ENCODE peak calls at places on chromosomes 4 and X, in five cellular contexts. P is sigmoid colon, Q is GM12878, Z is HepG2, C is upper lobe of left lung. Y is an unnamed sample.

GRCh38 chr4:145840162-145840768 is 98.4 kb downstream of the ZNF827 start:
- DNase-seq in C (no peak), Z (peak; percentile 45), P (no peak), Q (peak; percentile 32), Y (no peak)

GRCh38 chr4:168059251-168059650 is 33.1 kb upstream of the ANXA10 start:
- DNase-seq in P (no peak), C (no peak), Z (no peak), Q (no peak), Y (no peak)

GRCh38 chr4:1003271-1004070 is 8.0 kb upstream of the FGFRL1 start:
- DNase-seq in C (no peak), Q (no peak), P (no peak), Z (no peak), Y (no peak)

GRCh38 chr4:5979981-5980380 is 38.2 kb downstream of the C4orf50 start:
- DNase-seq in Q (no peak), Z (no peak), P (no peak), C (no peak), Y (no peak)

GRCh38 chrX:142036111-142036510 is 132.4 kb downstream of the MAGEC1 start:
- DNase-seq in C (no peak), Z (no peak), Q (no peak), P (no peak), Y (no peak)

GRCh38 chr4:41177016-41177415 is 37.3 kb downstream of the APBB2 start:
- DNase-seq in C (no peak), Q (no peak), P (no peak), Z (peak; percentile 80), Y (no peak)

GRCh38 chr4:155911905-155912304 is 8.4 kb downstream of the TDO2 start:
- DNase-seq in Z (no peak), P (no peak), C (no peak), Q (no peak), Y (no peak)

GRCh38 chrX:12548746-12549145 is 242.5 kb upstream of the PRPS2 start:
- DNase-seq in Q (no peak), C (no peak), P (no peak), Z (no peak), Y (no peak)

GRCh38 chr4:88535090-88535755 is 11.6 kb upstream of the PYURF start:
- DNase-seq in Q (no peak), P (no peak), Z (no peak), C (no peak), Y (no peak)

GRCh38 chr4:27350161-27350560 is 489.5 kb downstream of the STIM2 start:
- DNase-seq in P (no peak), C (no peak), Z (no peak), Q (no peak), Y (no peak)

GRCh38 chr4:1152284-1152683 is 20.1 kb downstream of the SPON2 start:
- DNase-seq in Q (no peak), C (no peak), Z (no peak), P (no peak), Y (no peak)

GRCh38 chr4:169971456-169972015 is 54.7 kb downstream of the MFAP3L start:
- DNase-seq in Q (no peak), Z (no peak), C (peak; percentile 39), P (no peak), Y (no peak)

GRCh38 chr4:81606796-81607550 is 135.3 kb upstream of the RASGEF1B start:
- DNase-seq in P (no peak), Q (no peak), C (peak; percentile 51), Z (no peak), Y (peak; percentile 36)

GRCh38 chr4:95732061-95732460 is 107.8 kb upstream of the PDHA2 start:
- DNase-seq in P (no peak), C (no peak), Z (no peak), Q (no peak), Y (no peak)

GRCh38 chrX:108097380-108097779 is 5.8 kb downstream of the ATG4A start:
- DNase-seq in P (no peak), Z (no peak), Q (no peak), C (no peak), Y (no peak)

GRCh38 chr4:101183658-101184373 is 163.5 kb downstream of the PPP3CA start:
- DNase-seq in C (no peak), Q (no peak), P (no peak), Z (no peak), Y (no peak)

GRCh38 chr4:17468638-17469221 is 43.2 kb downstream of the QDPR start:
- DNase-seq in Z (peak; percentile 13), Q (no peak), C (no peak), P (no peak), Y (peak; percentile 36)

GRCh38 chrX:14032383-14032782 is 2.7 kb upstream of the GEMIN8 start:
- DNase-seq in C (no peak), Q (no peak), P (no peak), Z (peak; percentile 13), Y (peak; percentile 64)

GRCh38 chr4:1466034-1466960 is 60.1 kb upstream of the NKX1-1 start:
- DNase-seq in Q (no peak), C (no peak), Z (no peak), P (no peak), Y (peak; percentile 7)

GRCh38 chr4:75948822-75949444 is 8.1 kb upstream of the NAAA start:
- DNase-seq in C (no peak), Z (no peak), Q (no peak), P (no peak), Y (no peak)

GRCh38 chrX:49184294-49185061 is 1.7 kb downstream of the PRICKLE3 start:
- DNase-seq in Q (no peak), P (peak; percentile 97), Z (no peak), C (peak; percentile 93), Y (peak; percentile 95)

GRCh38 chrX:110563276-110563675 is 204.6 kb downstream of the RTL9 start:
- DNase-seq in P (no peak), Q (no peak), Z (no peak), C (no peak), Y (no peak)

GRCh38 chr4:103075435-103075893 is 1.1 kb downstream of the SLC9B2 start:
- DNase-seq in Z (peak; percentile 96), C (no peak), Q (no peak), P (no peak), Y (no peak)

GRCh38 chrX:78643106-78643505 is 16.0 kb downstream of the RTL3 start:
- DNase-seq in C (no peak), P (no peak), Z (no peak), Q (no peak), Y (no peak)

GRCh38 chr4:67871867-67872266 is 11.9 kb downstream of the TMPRSS11D start:
- DNase-seq in Q (no peak), C (no peak), Z (peak; percentile 24), P (no peak), Y (no peak)

GRCh38 chr4:17347445-17347844 is 164.4 kb downstream of the QDPR start:
- DNase-seq in P (no peak), Q (no peak), Z (peak; percentile 39), C (no peak), Y (no peak)

DNA sequence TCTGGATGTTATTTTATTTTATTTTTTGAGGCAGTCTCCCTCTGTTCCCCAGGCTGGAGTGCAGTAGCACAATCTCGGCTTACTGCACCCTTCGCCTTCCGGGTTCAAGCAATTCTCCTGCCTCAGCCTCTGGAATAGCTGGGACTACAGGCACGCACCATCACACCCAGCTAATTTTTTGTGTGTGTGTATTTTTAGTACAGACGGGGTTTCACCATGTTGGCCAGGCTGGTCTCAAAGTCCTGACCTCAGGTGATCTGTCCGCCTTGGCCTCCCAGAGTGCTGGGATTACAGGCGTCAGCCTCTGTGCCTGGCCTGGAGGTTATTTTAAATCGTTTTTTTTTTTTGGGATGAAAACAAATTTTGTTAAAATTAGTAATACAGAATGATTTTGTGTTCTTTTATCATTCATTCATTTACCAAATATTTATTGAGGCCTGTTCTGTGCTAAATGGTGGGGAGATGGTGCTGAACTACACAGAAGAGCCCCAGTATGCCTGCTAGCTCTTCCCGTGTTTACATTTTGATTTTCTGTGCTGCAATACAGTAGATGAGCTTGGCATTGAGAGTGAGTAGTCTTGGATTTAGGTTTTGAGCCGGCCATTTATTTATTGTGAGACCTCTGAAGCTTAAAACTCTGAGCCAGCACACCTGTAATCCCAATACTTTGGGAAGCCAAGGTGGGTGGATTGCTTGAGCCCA is 22.7 kb downstream of the ADD1 start:
- DNase-seq in Q (no peak), Z (peak; percentile 31), P (no peak), C (no peak), Y (no peak)
- H3K4me1 ChIP-seq in Q (peaks cover 15% of the 10 kb centered on the region), Z (peaks cover 96% of the 10 kb centered on the region), P (no peaks in the 10 kb centered on the region), C (peaks cover 99% of the 10 kb centered on the region), Y (peaks cover 43% of the 10 kb centered on the region)

GRCh38 chrX:46203115-46203514 is 342.1 kb downstream of the ZNF674 start:
- DNase-seq in Q (no peak), P (no peak), C (no peak), Z (no peak), Y (no peak)
- H3K27ac ChIP-seq in Q (no peak overlapping the region), P (no peak overlapping the region), C (no peak overlapping the region), Z (no peak overlapping the region), Y (no peak overlapping the region)

GRCh38 chrX:37712458-37712857 is 26.9 kb downstream of the XK start:
- DNase-seq in Q (no peak), C (no peak), P (no peak), Z (no peak), Y (no peak)

GRCh38 chrX:37717708-37718107 is 32.1 kb downstream of the XK start:
- DNase-seq in Q (no peak), P (no peak), Z (no peak), C (no peak), Y (no peak)

GRCh38 chrX:37711991-37712390 is 26.4 kb downstream of the XK start:
- DNase-seq in Q (no peak), C (no peak), P (no peak), Z (no peak), Y (no peak)

GRCh38 chrX:37714479-37714878 is 28.9 kb downstream of the XK start:
- DNase-seq in C (no peak), Z (no peak), P (no peak), Q (no peak), Y (no peak)

GRCh38 chrX:37716502-37717068 is 31.0 kb downstream of the XK start:
- DNase-seq in P (no peak), Z (no peak), Q (no peak), C (no peak), Y (no peak)
- TF ChIP-seq EP300 in P (no peak), Z (no peak), Q (no peak), C (no peak), Y (no peak)

GRCh38 chr4:70613893-70614572 is 14.5 kb upstream of the ENAM start:
- DNase-seq in Q (no peak), P (no peak), Z (no peak), C (no peak), Y (no peak)
- H3K4me1 ChIP-seq in Q (no peaks in the 10 kb centered on the region), P (no peaks in the 10 kb centered on the region), Z (peaks cover 7% of the 10 kb centered on the region), C (peaks cover 10% of the 10 kb centered on the region), Y (no peaks in the 10 kb centered on the region)

GRCh38 chr4:48137766-48138349 is 3.8 kb upstream of the TXK start:
- DNase-seq in Q (no peak), C (no peak), Z (no peak), P (no peak), Y (no peak)
- H3K27ac ChIP-seq in Q (peak overlapping the region; percentile 10), C (no peak overlapping the region), Z (no peak overlapping the region), P (no peak overlapping the region), Y (no peak overlapping the region)

Y was measured in ovary.